ENCODE peak calls at places on chromosomes 13 and 19, in seven cellular contexts. X, U, M, L, O, Q and F are unnamed samples.

GRCh38 chr19:6220385-6221191 is 59.2 kb downstream of the MLLT1 start:
- DNase-seq in X (no peak), U (peak; percentile 85), M (peak; percentile 71), L (no peak), O (no peak), Q (no peak), F (no peak)

GRCh38 chr13:99749627-99750026 is 221.9 kb downstream of the ZIC5 start:
- DNase-seq in X (no peak), U (no peak), M (no peak), L (no peak), O (no peak), Q (no peak), F (no peak)

GRCh38 chr19:344625-345319 is at the start of gene MIER2:
- DNase-seq in X (peak; percentile 65), U (peak; percentile 82), M (peak; percentile 62), L (peak; percentile 62), O (peak; percentile 90), Q (peak; percentile 92), F (peak; percentile 46)

GRCh38 chr19:45564131-45564780 is 20.3 kb downstream of the OPA3 start:
- DNase-seq in X (no peak), U (no peak), M (no peak), L (no peak), O (no peak), Q (no peak), F (no peak)

GRCh38 chr19:10553087-10553667 is 9.5 kb downstream of the ATG4D start:
- DNase-seq in X (no peak), U (no peak), M (no peak), L (no peak), O (no peak), Q (no peak), F (no peak)

GRCh38 chr19:47227347-47228167 is 3.4 kb downstream of the BBC3 start:
- DNase-seq in X (no peak), U (peak; percentile 98), M (peak; percentile 95), L (peak; percentile 88), O (no peak), Q (no peak), F (no peak)

GRCh38 chr13:33435207-33435606 is 149.7 kb upstream of the STARD13 start:
- DNase-seq in X (no peak), U (no peak), M (no peak), L (no peak), O (no peak), Q (no peak), F (no peak)

GRCh38 chr19:7395360-7395781 is 46.6 kb downstream of the ARHGEF18 start:
- DNase-seq in X (no peak), U (peak; percentile 10), M (peak; percentile 10), L (no peak), O (no peak), Q (no peak), F (no peak)

GRCh38 chr19:13099073-13099999 is 3.3 kb downstream of the LYL1 start:
- DNase-seq in X (no peak), U (peak; percentile 68), M (peak; percentile 38), L (no peak), O (no peak), Q (no peak), F (peak; percentile 82)